ENCODE peak calls at places on chromosomes 1 and 21, in four cellular contexts. U is CD8-positive, alpha-beta T cell; K is mucosa of descending colon; G is thoracic aorta. O is an unnamed sample. For H3K4me1, the result is how much of the 10 kb centered on the place peaks cover.

GRCh38 chr1:46370214-46370633 is 23.9 kb upstream of the FAAH start:
- DNase-seq in U (no peak), K (no peak), G (no peak), O (no peak)

GRCh38 chr1:154819628-154820590 is 50.2 kb downstream of the KCNN3 start:
- DNase-seq in U (peak), K (no peak), G (no peak), O (peak)

GRCh38 chr21:45293214-45293725 is 5.6 kb upstream of the POFUT2 start:
- DNase-seq in U (no peak), K (peak), G (no peak), O (peak)

GRCh38 chr1:197342044-197342565 is 74.1 kb downstream of the CRB1 start:
- DNase-seq in U (no peak), K (no peak), G (no peak), O (no peak)

GRCh38 chr1:82778612-82779011 is 977.9 kb downstream of the ADGRL2 start:
- DNase-seq in U (no peak), K (no peak), G (no peak), O (peak)

GRCh38 chr1:45414746-45415145 is 74.5 kb upstream of the MUTYH start:
- DNase-seq in U (no peak), K (no peak), G (no peak), O (no peak)

GRCh38 chr1:198196630-198197029 is 39.8 kb downstream of the NEK7 start:
- DNase-seq in U (no peak), K (no peak), G (no peak), O (no peak)

GRCh38 chr1:180123463-180123936 is 31.2 kb upstream of the QSOX1 start:
- DNase-seq in U (no peak), K (no peak), G (no peak), O (no peak)

GRCh38 chr1:53693773-53694717 is 44.9 kb downstream of the GLIS1 start:
- DNase-seq in U (no peak), K (no peak), G (no peak), O (peak)

GRCh38 chr21:38984982-38985422 is 179.3 kb downstream of the ETS2 start:
- DNase-seq in U (no peak), K (no peak), G (no peak), O (no peak)

GRCh38 chr1:67893126-67893495 is 59.8 kb upstream of the GNG12 start:
- DNase-seq in U (no peak), K (no peak), G (no peak), O (no peak)

GRCh38 chr21:38813554-38813953 is 7.8 kb downstream of the ETS2 start:
- DNase-seq in U (no peak), K (no peak), G (no peak), O (no peak)

GRCh38 chr1:116763787-116764465 is 9.7 kb downstream of the CD2 start:
- DNase-seq in U (peak), K (peak), G (no peak), O (peak)

GRCh38 chr1:91503975-91504530 is 3.4 kb downstream of the CDC7 start:
- DNase-seq in U (no peak), K (no peak), G (no peak), O (no peak)

GRCh38 chr1:222653178-222653827 is 35.4 kb downstream of the MIA3 start:
- DNase-seq in U (no peak), K (no peak), G (no peak), O (no peak)

GRCh38 chr1:91160363-91161075 is 138.7 kb upstream of the ZNF644 start:
- DNase-seq in U (no peak), K (peak), G (no peak), O (no peak)

GRCh38 chr1:187689137-187689536 is 860.4 kb downstream of the PLA2G4A start:
- DNase-seq in U (no peak), K (no peak), G (no peak), O (no peak)

GRCh38 chr1:67752306-67752705 is 67.3 kb downstream of the GADD45A start:
- DNase-seq in U (no peak), K (no peak), G (no peak), O (no peak)

GRCh38 chr1:111008031-111008430 is 44.3 kb upstream of the LRIF1 start:
- DNase-seq in U (no peak), K (no peak), G (no peak), O (no peak)

GRCh38 chr21:42836767-42837301 is 42.5 kb downstream of the WDR4 start:
- DNase-seq in U (no peak), K (no peak), G (no peak), O (peak)

GRCh38 chr1:158116768-158117167 is 63.9 kb upstream of the CD1D start:
- DNase-seq in U (no peak), K (no peak), G (no peak), O (peak)

GRCh38 chr21:33268736-33269441 is 2.7 kb downstream of the IL10RB start:
- DNase-seq in U (peak), K (peak), G (no peak), O (peak)

GRCh38 chr1:215287362-215287761 is 204.8 kb downstream of the KCNK2 start:
- DNase-seq in U (no peak), K (no peak), G (no peak), O (no peak)

GRCh38 chr1:201594575-201595245 is 55.8 kb downstream of the NAV1 start:
- DNase-seq in U (no peak), K (no peak), G (no peak), O (peak)

GRCh38 chr1:181583598-181583997 is 100.3 kb downstream of the CACNA1E start:
- DNase-seq in U (no peak), K (no peak), G (no peak), O (peak)

GRCh38 chr1:24952413-24952841 is 22.4 kb upstream of the RUNX3 start:
- DNase-seq in U (peak), K (no peak), G (no peak), O (no peak)

GRCh38 chr1:224116131-224116530 is 2.2 kb downstream of the FBXO28 start:
- DNase-seq in U (no peak), K (no peak), G (no peak), O (no peak)

GRCh38 chr1:111904478-111905218 is 84.8 kb downstream of the KCND3 start:
- DNase-seq in U (no peak), K (no peak), G (no peak), O (peak)

GRCh38 chr1:233639611-233640010 is 25.7 kb downstream of the KCNK1 start:
- DNase-seq in U (no peak), K (no peak), G (no peak), O (no peak)

GRCh38 chr1:150150511-150151021 is 850 bp downstream of the PLEKHO1 start:
- DNase-seq in U (no peak), K (peak), G (no peak), O (peak)

GRCh38 chr1:182348916-182349747 is 42.5 kb downstream of the GLUL start:
- DNase-seq in U (no peak), K (no peak), G (peak), O (no peak)

GRCh38 chr1:3530086-3530930 is 75.8 kb downstream of the ARHGEF16 start:
- DNase-seq in U (no peak), K (peak), G (no peak), O (peak)
- H3K4me1 ChIP-seq in U (under half), K (under half), G (under half), O (under half)

GRCh38 chr1:3651011-3651938 is 1.0 kb upstream of the TP73 start:
- DNase-seq in U (no peak), K (peak), G (no peak), O (peak)
- H3K4me1 ChIP-seq in U (under half), K (under half), G (under half), O (under half)

GRCh38 chr1:42618866-42619265 is 39.4 kb upstream of the PPIH start:
- DNase-seq in U (no peak), K (no peak), G (no peak), O (no peak)
- H3K4me1 ChIP-seq in U (under half), K (under half), G (under half), O (under half)

DNA sequence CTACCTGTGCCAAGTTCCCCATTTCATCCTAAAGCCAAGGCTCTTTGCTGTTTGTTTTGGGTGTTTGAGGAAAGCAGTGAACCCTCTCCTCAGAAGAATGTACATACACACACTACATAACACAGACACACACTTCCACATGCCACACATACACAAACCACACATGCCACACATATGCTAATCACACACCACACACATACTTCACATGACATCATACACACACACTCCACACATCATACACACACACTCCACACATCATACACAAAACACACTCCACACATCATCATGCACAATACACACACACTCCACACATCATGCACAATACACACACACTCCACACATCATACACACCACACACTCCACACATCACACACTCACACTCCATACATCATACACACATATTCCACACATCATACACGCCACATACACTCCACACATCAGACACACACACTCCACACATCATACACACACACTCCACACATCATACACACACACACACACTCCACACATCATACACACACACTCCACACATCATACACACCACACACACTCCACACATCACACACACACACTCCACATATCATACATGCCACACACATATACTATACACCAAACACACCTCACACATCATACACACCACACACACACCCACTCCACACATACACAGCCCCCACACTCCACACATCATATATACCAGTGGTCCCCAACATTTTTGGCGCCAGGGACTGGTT is 22.7 kb upstream of the ZNF436 start:
- DNase-seq in U (no peak), K (no peak), G (no peak), O (no peak)
- H3K4me1 ChIP-seq in U (under half), K (under half), G (under half), O (under half)

O was measured in endodermal cell.